ENCODE peak calls at places on chromosome 17, in seven cellular contexts. One of them, this sample, is unnamed.

GRCh38 chr17:27895940-27896535 is 2.9 kb upstream of the LYRM9 start:
- DNase-seq in stimulated activated CD8-positive, alpha-beta memory T cell treated with anti-CD3 and anti-CD28 coated beads, Interleukin-4, amount 100 ng/mL, for 4 hours: no peak
- DNase-seq in effector CD4-positive, alpha-beta T cell: no peak
- DNase-seq in stimulated activated CD4-positive, alpha-beta T cell treated with anti-CD3 and anti-CD28 coated beads, TNF-alpha, amount 100 ng/mL, for 4 hours: no peak
- DNase-seq in A549: no peak
- DNase-seq in activated naive CD4-positive, alpha-beta T cell treated with anti-CD3 and anti-CD28 coated beads for 36 hours: no peak
- DNase-seq in NCI-H82: no peak
- DNase-seq in this sample: no peak

GRCh38 chr17:72118588-72119279 is 2.1 kb upstream of the SOX9 start:
- DNase-seq in stimulated activated CD8-positive, alpha-beta memory T cell treated with anti-CD3 and anti-CD28 coated beads, Interleukin-4, amount 100 ng/mL, for 4 hours: no peak
- DNase-seq in activated naive CD4-positive, alpha-beta T cell treated with anti-CD3 and anti-CD28 coated beads for 36 hours: peak; percentile 56
- DNase-seq in effector CD4-positive, alpha-beta T cell: no peak
- DNase-seq in stimulated activated CD4-positive, alpha-beta T cell treated with anti-CD3 and anti-CD28 coated beads, TNF-alpha, amount 100 ng/mL, for 4 hours: no peak
- DNase-seq in NCI-H82: peak; percentile 56
- DNase-seq in A549: peak; percentile 79
- DNase-seq in this sample: no peak

GRCh38 chr17:82596837-82597672 is 51.2 kb downstream of the WDR45B start:
- DNase-seq in stimulated activated CD8-positive, alpha-beta memory T cell treated with anti-CD3 and anti-CD28 coated beads, Interleukin-4, amount 100 ng/mL, for 4 hours: no peak
- DNase-seq in A549: no peak
- DNase-seq in effector CD4-positive, alpha-beta T cell: no peak
- DNase-seq in stimulated activated CD4-positive, alpha-beta T cell treated with anti-CD3 and anti-CD28 coated beads, TNF-alpha, amount 100 ng/mL, for 4 hours: no peak
- DNase-seq in activated naive CD4-positive, alpha-beta T cell treated with anti-CD3 and anti-CD28 coated beads for 36 hours: no peak
- DNase-seq in NCI-H82: no peak
- DNase-seq in this sample: no peak

GRCh38 chr17:48577946-48578615 is at the start of gene HOXB4:
- DNase-seq in NCI-H82: no peak
- DNase-seq in A549: no peak
- DNase-seq in effector CD4-positive, alpha-beta T cell: peak; percentile 71
- DNase-seq in stimulated activated CD4-positive, alpha-beta T cell treated with anti-CD3 and anti-CD28 coated beads, TNF-alpha, amount 100 ng/mL, for 4 hours: peak; percentile 45
- DNase-seq in activated naive CD4-positive, alpha-beta T cell treated with anti-CD3 and anti-CD28 coated beads for 36 hours: peak; percentile 84
- DNase-seq in stimulated activated CD8-positive, alpha-beta memory T cell treated with anti-CD3 and anti-CD28 coated beads, Interleukin-4, amount 100 ng/mL, for 4 hours: peak; percentile 40
- DNase-seq in this sample: peak; percentile 71

GRCh38 chr17:37698132-37698615 is 46.7 kb downstream of the HNF1B start:
- DNase-seq in effector CD4-positive, alpha-beta T cell: no peak
- DNase-seq in stimulated activated CD8-positive, alpha-beta memory T cell treated with anti-CD3 and anti-CD28 coated beads, Interleukin-4, amount 100 ng/mL, for 4 hours: no peak
- DNase-seq in A549: peak; percentile 58
- DNase-seq in NCI-H82: no peak
- DNase-seq in activated naive CD4-positive, alpha-beta T cell treated with anti-CD3 and anti-CD28 coated beads for 36 hours: peak; percentile 53
- DNase-seq in stimulated activated CD4-positive, alpha-beta T cell treated with anti-CD3 and anti-CD28 coated beads, TNF-alpha, amount 100 ng/mL, for 4 hours: no peak
- DNase-seq in this sample: no peak

GRCh38 chr17:80959330-80960036 is 32.2 kb upstream of the CHMP6 start:
- DNase-seq in effector CD4-positive, alpha-beta T cell: no peak
- DNase-seq in stimulated activated CD4-positive, alpha-beta T cell treated with anti-CD3 and anti-CD28 coated beads, TNF-alpha, amount 100 ng/mL, for 4 hours: no peak
- DNase-seq in activated naive CD4-positive, alpha-beta T cell treated with anti-CD3 and anti-CD28 coated beads for 36 hours: no peak
- DNase-seq in NCI-H82: no peak
- DNase-seq in A549: no peak
- DNase-seq in stimulated activated CD8-positive, alpha-beta memory T cell treated with anti-CD3 and anti-CD28 coated beads, Interleukin-4, amount 100 ng/mL, for 4 hours: no peak
- DNase-seq in this sample: no peak

GRCh38 chr17:910503-911194 is 68.9 kb downstream of the NXN start:
- DNase-seq in stimulated activated CD8-positive, alpha-beta memory T cell treated with anti-CD3 and anti-CD28 coated beads, Interleukin-4, amount 100 ng/mL, for 4 hours: no peak
- DNase-seq in activated naive CD4-positive, alpha-beta T cell treated with anti-CD3 and anti-CD28 coated beads for 36 hours: no peak
- DNase-seq in effector CD4-positive, alpha-beta T cell: no peak
- DNase-seq in stimulated activated CD4-positive, alpha-beta T cell treated with anti-CD3 and anti-CD28 coated beads, TNF-alpha, amount 100 ng/mL, for 4 hours: no peak
- DNase-seq in NCI-H82: no peak
- DNase-seq in A549: no peak
- DNase-seq in this sample: no peak

GRCh38 chr17:78875738-78876597 is 27.0 kb downstream of the CEP295NL start:
- DNase-seq in A549: no peak
- DNase-seq in effector CD4-positive, alpha-beta T cell: no peak
- DNase-seq in stimulated activated CD8-positive, alpha-beta memory T cell treated with anti-CD3 and anti-CD28 coated beads, Interleukin-4, amount 100 ng/mL, for 4 hours: no peak
- DNase-seq in NCI-H82: peak; percentile 57
- DNase-seq in stimulated activated CD4-positive, alpha-beta T cell treated with anti-CD3 and anti-CD28 coated beads, TNF-alpha, amount 100 ng/mL, for 4 hours: no peak
- DNase-seq in activated naive CD4-positive, alpha-beta T cell treated with anti-CD3 and anti-CD28 coated beads for 36 hours: no peak
- DNase-seq in this sample: no peak

GRCh38 chr17:19250421-19251141 is 13.4 kb downstream of the EPN2 start:
- DNase-seq in A549: no peak
- DNase-seq in stimulated activated CD4-positive, alpha-beta T cell treated with anti-CD3 and anti-CD28 coated beads, TNF-alpha, amount 100 ng/mL, for 4 hours: no peak
- DNase-seq in NCI-H82: no peak
- DNase-seq in activated naive CD4-positive, alpha-beta T cell treated with anti-CD3 and anti-CD28 coated beads for 36 hours: no peak
- DNase-seq in stimulated activated CD8-positive, alpha-beta memory T cell treated with anti-CD3 and anti-CD28 coated beads, Interleukin-4, amount 100 ng/mL, for 4 hours: no peak
- DNase-seq in effector CD4-positive, alpha-beta T cell: no peak
- DNase-seq in this sample: no peak

This sample was measured in T-helper 22 cell.